ENCODE peak calls at places on chromosomes 11 and 22, in eight cellular contexts. G is adipocyte, V is neural progenitor cell, R is kidney, U is K562, P is mesenchymal stem cell, B is neuronal stem cell, Y is MM.1S. Q is an unnamed sample.

GRCh38 chr11:17458268-17458667 is 18.4 kb downstream of the ABCC8 start:
- DNase-seq in U (no peak), R (no peak), B (no peak), P (no peak), G (no peak), V (no peak), Y (no peak), Q (no peak)

GRCh38 chr11:60321051-60321450 is 6.0 kb upstream of the MS4A6E start:
- DNase-seq in R (no peak), B (no peak), G (no peak), Y (no peak), V (no peak), P (no peak), U (no peak), Q (no peak)

GRCh38 chr11:20353829-20354434 is 9.6 kb upstream of the HTATIP2 start:
- DNase-seq in B (no peak), R (no peak), Y (peak), G (peak), U (peak), P (peak), V (peak), Q (peak)

GRCh38 chr11:97451441-97451840 is 1061.6 kb downstream of the JRKL start:
- DNase-seq in P (no peak), G (no peak), R (no peak), B (no peak), V (no peak), Y (no peak), U (no peak), Q (no peak)

GRCh38 chr22:30159561-30160353 is 79.5 kb downstream of the HORMAD2 start:
- DNase-seq in V (no peak), G (peak), R (no peak), B (no peak), Y (no peak), U (no peak), P (peak), Q (no peak)

GRCh38 chr11:108593910-108594434 is 404 bp upstream of the EXPH5 start:
- DNase-seq in Y (no peak), B (no peak), P (no peak), R (no peak), G (no peak), U (no peak), V (no peak), Q (no peak)

GRCh38 chr11:9757809-9758675 is 94.2 kb downstream of the SWAP70 start:
- DNase-seq in U (peak), V (peak), G (peak), B (peak), R (peak), Y (peak), P (peak), Q (peak)

GRCh38 chr22:39381009-39381755 is 18.4 kb upstream of the TAB1 start:
- DNase-seq in B (no peak), V (no peak), R (no peak), U (no peak), G (no peak), Y (no peak), P (no peak), Q (peak)

GRCh38 chr11:69512136-69512535 is 30.7 kb downstream of the LINC01488 start:
- DNase-seq in G (no peak), R (no peak), V (no peak), P (no peak), B (no peak), Y (no peak), U (no peak), Q (no peak)

GRCh38 chr11:34208266-34209135 is 103.1 kb downstream of the NAT10 start:
- DNase-seq in U (peak), R (no peak), P (no peak), B (no peak), V (no peak), G (peak), Y (no peak), Q (no peak)

GRCh38 chr11:75468534-75469340 is 35.7 kb upstream of the KLHL35 start:
- DNase-seq in V (no peak), Y (no peak), R (peak), P (peak), U (peak), B (no peak), G (peak), Q (no peak)

GRCh38 chr22:31394326-31394725 is 5.1 kb upstream of the DRG1 start:
- DNase-seq in U (no peak), R (no peak), P (no peak), G (no peak), B (no peak), Y (no peak), V (no peak), Q (no peak)

GRCh38 chr11:75189911-75190310 is 39.0 kb downstream of the SLCO2B1 start:
- DNase-seq in B (no peak), U (no peak), G (no peak), V (no peak), R (no peak), P (no peak), Y (no peak), Q (peak)

GRCh38 chr11:77542296-77542695 is 47.5 kb upstream of the AQP11 start:
- DNase-seq in Y (no peak), P (no peak), B (no peak), U (no peak), V (no peak), R (no peak), G (peak), Q (no peak)

GRCh38 chr22:20128902-20129746 is 2.5 kb upstream of the ZDHHC8 start:
- DNase-seq in V (peak), P (peak), Y (peak), B (no peak), U (peak), G (no peak), R (no peak), Q (peak)

GRCh38 chr11:87061766-87062165 is 24.0 kb downstream of the TMEM135 start:
- DNase-seq in B (no peak), R (no peak), V (no peak), Y (no peak), P (no peak), G (no peak), U (no peak), Q (no peak)

GRCh38 chr11:70742553-70743291 is 344.4 kb downstream of the CTTN start:
- DNase-seq in G (no peak), Y (no peak), V (peak), U (peak), P (no peak), R (peak), B (peak), Q (peak)

GRCh38 chr11:72226701-72227100 is 2.1 kb downstream of the INPPL1 start:
- DNase-seq in Y (no peak), G (no peak), V (no peak), U (no peak), P (no peak), B (no peak), R (no peak), Q (peak)

GRCh38 chr11:117457031-117457785 is 129.6 kb downstream of the CEP164 start:
- DNase-seq in R (no peak), B (no peak), P (no peak), V (no peak), U (no peak), G (no peak), Y (no peak), Q (peak)

GRCh38 chr22:30325724-30326703 is 727 bp downstream of the TBC1D10A start:
- DNase-seq in P (peak), Y (no peak), R (peak), G (peak), B (no peak), V (peak), U (peak), Q (peak)

GRCh38 chr11:112784323-112785073 is 176.7 kb upstream of the NCAM1 start:
- DNase-seq in V (peak), U (peak), G (no peak), Y (no peak), P (peak), R (peak), B (no peak), Q (peak)

GRCh38 chr22:28581020-28581419 is 98.6 kb downstream of the TTC28 start:
- DNase-seq in R (no peak), B (no peak), U (no peak), P (no peak), Y (no peak), G (no peak), V (no peak), Q (no peak)

GRCh38 chr11:34488855-34489557 is 24.6 kb downstream of the ELF5 start:
- DNase-seq in R (no peak), G (no peak), Y (no peak), B (no peak), V (no peak), U (no peak), P (no peak), Q (peak)

GRCh38 chr11:66979336-66979980 is 4.4 kb downstream of the C11orf86 start:
- DNase-seq in B (no peak), P (no peak), Y (no peak), R (no peak), G (no peak), U (no peak), V (no peak), Q (no peak)

GRCh38 chr22:21707677-21708076 is 27.9 kb downstream of the YPEL1 start:
- DNase-seq in Y (no peak), G (peak), U (peak), R (no peak), V (no peak), P (no peak), B (no peak), Q (no peak)

GRCh38 chr11:80849253-80849652 is 1408.4 kb upstream of the TENM4 start:
- DNase-seq in U (no peak), R (no peak), G (no peak), V (no peak), Y (no peak), P (no peak), B (no peak), Q (no peak)

GRCh38 chr11:114775849-114776621 is 97.7 kb downstream of the NXPE2 start:
- DNase-seq in P (no peak), Y (no peak), R (no peak), G (no peak), V (peak), B (no peak), U (no peak), Q (no peak)

GRCh38 chr22:49014227-49015201 is 813.2 kb downstream of the BRD1 start:
- DNase-seq in P (no peak), Y (no peak), G (no peak), R (peak), U (no peak), B (no peak), V (no peak), Q (peak)

GRCh38 chr11:94938399-94939055 is 34.8 kb downstream of the CWC15 start:
- DNase-seq in V (no peak), P (peak), U (no peak), R (peak), G (peak), Y (no peak), B (no peak), Q (no peak)

GRCh38 chr11:67489860-67490726 is 7.3 kb downstream of the AIP start:
- DNase-seq in Y (no peak), U (no peak), B (no peak), R (no peak), G (no peak), P (no peak), V (no peak), Q (no peak)

GRCh38 chr22:27992294-27993165 is 73.5 kb upstream of the PITPNB start:
- DNase-seq in G (no peak), U (no peak), Y (no peak), V (no peak), R (peak), P (no peak), B (no peak), Q (peak)

GRCh38 chr11:3164540-3165151 is 464 bp downstream of the OSBPL5 start:
- DNase-seq in G (no peak), B (no peak), R (peak), Y (no peak), U (peak), V (peak), P (no peak), Q (peak)
- H3K9ac ChIP-seq in G (peak), B (peak), R (no peak), Y (peak), U (peak), V (peak), P (peak), Q (no peak)

DNA sequence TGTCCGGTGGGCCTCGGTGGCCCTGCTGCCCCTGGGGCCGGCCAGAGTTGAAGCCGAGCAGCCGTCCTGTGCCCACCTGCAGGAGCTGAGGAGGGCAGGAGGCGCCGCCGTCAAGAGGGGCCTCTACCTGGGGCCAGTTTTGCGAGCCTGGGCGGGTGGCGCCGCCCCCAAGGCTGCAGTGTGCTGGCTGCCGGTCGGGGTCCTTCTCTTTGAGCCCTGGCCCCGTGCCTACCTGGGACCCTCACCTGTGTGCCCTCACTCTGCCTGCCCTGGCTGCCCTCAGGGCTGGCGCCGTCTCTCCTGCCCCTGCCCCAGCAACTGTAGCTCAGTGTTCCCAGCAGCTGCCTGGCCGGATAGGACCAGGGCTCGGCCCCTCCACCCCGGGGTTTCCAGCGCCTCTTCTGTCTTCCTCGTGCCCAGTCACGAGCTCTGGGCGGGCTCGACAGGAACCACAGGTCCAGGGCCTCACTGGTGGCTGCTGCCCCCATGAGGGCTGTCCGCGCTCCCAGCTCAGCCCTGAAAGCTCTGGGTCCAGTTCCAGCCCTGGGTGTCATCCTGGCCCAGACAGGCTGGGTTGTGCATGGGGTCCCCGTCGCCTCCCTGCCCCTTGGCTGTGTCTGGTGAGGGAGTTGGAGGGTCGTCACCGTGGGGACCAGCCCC is 38.3 kb downstream of the MOB2 start:
- DNase-seq in B (no peak), V (no peak), P (no peak), G (no peak), Y (no peak), R (no peak), U (no peak), Q (no peak)
- H3K9ac ChIP-seq in B (no peak), V (no peak), P (no peak), G (no peak), Y (no peak), R (no peak), U (no peak), Q (no peak)

GRCh38 chr22:33056108-33056507 is 2.1 kb downstream of the SYN3 start:
- DNase-seq in R (no peak), B (no peak), V (no peak), Y (no peak), U (no peak), P (no peak), G (no peak), Q (no peak)

GRCh38 chr22:33057363-33057995 is 702 bp downstream of the SYN3 start:
- DNase-seq in P (no peak), R (no peak), G (no peak), Y (no peak), U (no peak), V (peak), B (no peak), Q (no peak)

GRCh38 chr22:33051960-33052839 is 6.0 kb downstream of the SYN3 start:
- DNase-seq in B (no peak), Y (no peak), V (peak), U (no peak), G (no peak), R (no peak), P (no peak), Q (peak)

GRCh38 chr22:33053323-33053722 is 4.9 kb downstream of the SYN3 start:
- DNase-seq in Y (no peak), G (no peak), V (no peak), B (no peak), U (no peak), R (no peak), P (no peak), Q (no peak)

DNA sequence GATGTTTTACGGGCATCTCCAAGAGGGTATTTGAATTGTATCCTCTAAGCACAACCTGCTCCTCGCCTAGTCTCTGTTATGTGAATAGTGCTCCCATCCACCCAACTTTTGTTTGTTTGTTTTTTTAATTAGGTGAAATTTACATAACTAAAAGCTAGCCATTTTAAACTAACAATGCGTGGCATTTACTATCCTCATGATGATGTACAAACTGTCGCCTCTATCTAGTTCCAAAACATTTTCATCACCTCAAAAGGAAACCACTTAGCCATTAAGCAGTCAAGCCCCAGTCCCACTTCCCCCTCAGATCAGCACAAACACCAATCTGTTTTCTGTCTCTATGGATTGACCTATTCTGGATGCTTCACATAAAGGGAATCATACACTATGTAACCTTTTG is 3.9 kb downstream of the SYN3 start:
- DNase-seq in B (no peak), V (no peak), U (no peak), Y (no peak), P (no peak), G (no peak), R (no peak), Q (no peak)
- H3K9ac ChIP-seq in B (no peak), V (no peak), U (no peak), Y (no peak), P (no peak), G (no peak), R (no peak), Q (no peak)

GRCh38 chr11:102494216-102494615 is 36.3 kb downstream of the MMP7 start:
- DNase-seq in G (no peak), P (no peak), Y (no peak), V (no peak), R (no peak), B (no peak), U (no peak), Q (no peak)
- H3K9ac ChIP-seq in G (no peak), P (no peak), Y (no peak), V (no peak), R (no peak), B (no peak), U (no peak), Q (no peak)

DNA sequence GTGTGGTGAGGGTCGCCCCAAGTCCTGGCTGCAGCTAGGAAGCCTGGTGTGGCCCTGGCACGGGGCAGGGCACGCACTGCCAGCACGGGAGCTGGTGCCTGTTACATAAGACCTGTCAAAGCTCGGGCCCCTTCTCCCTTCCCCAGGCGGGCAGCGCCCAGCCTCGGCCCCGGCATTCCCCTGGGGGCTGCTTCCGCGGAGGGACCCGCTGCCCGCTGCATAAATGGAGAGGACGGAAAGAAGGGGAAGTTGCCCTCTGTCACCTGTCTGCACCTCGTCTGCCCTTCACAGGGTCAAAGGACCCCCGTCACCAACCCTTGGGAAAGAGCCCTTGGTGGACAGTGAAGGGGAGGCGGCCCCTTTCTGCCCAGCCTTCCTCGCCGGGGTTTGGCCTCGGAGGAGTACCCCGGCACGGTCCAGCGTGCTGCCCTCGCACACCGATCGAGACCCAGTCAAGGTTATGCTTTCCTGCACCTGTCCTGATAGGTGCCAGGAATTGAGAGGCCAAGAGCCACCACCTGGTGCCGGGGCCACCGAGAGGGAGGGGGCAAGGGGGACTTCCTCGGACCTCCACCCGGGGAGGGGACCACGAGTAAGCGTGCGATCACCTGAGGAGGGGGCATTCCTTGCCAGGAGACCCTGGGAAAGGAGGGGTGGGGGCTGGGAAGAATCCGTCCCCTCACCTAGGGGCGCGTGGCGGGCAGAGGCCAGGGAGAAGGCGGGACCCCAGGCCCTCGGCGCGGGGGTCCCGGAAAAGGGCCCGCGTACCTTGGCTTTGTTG is 16.8 kb upstream of the MFRP start:
- DNase-seq in G (no peak), U (peak), R (peak), Y (no peak), V (no peak), B (no peak), P (no peak), Q (peak)
- H3K9ac ChIP-seq in G (no peak), U (peak), R (peak), Y (no peak), V (no peak), B (peak), P (no peak), Q (no peak)

GRCh38 chr11:36010010-36010740 is 66.3 kb downstream of the LDLRAD3 start:
- DNase-seq in U (no peak), B (no peak), R (no peak), G (peak), P (peak), V (no peak), Y (no peak), Q (no peak)
- H3K9ac ChIP-seq in U (no peak), B (no peak), R (no peak), G (peak), P (peak), V (no peak), Y (no peak), Q (no peak)

DNA sequence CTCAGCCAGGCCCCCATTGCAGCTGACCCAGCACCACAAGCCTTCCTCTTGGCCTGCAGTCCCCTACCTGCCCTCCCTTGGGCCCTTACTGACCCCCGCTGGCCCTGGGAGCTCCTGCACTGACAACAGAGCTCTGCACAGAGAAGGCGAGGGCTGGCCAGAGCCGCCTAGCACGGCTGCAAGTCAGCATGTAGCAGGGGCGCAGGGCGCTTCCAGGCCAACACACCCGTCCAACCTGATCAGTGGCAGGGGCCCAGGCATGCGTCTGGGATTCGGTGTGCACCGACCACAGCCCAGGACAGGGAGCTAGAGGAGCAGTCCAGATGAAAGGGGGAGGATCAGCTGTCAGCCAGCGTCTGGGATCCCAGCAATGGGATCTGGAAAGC is 7.6 kb downstream of the WNT7B start:
- DNase-seq in P (no peak), B (no peak), U (no peak), R (no peak), V (peak), Y (no peak), G (no peak), Q (peak)
- H3K9ac ChIP-seq in P (no peak), B (no peak), U (no peak), R (no peak), V (no peak), Y (no peak), G (no peak), Q (no peak)

GRCh38 chr11:65861165-65861505 is 902 bp downstream of the MUS81 start:
- DNase-seq in P (no peak), U (no peak), V (peak), B (no peak), R (no peak), G (peak), Y (no peak), Q (no peak)

GRCh38 chr11:65860278-65861164 is at the start of gene MUS81:
- DNase-seq in B (peak), G (peak), P (peak), V (peak), R (peak), Y (peak), U (peak), Q (peak)

GRCh38 chr11:65859134-65859811 is 960 bp upstream of the MUS81 start:
- DNase-seq in G (peak), B (peak), R (peak), U (peak), P (peak), V (peak), Y (peak), Q (peak)

GRCh38 chr11:65858354-65859133 is 564 bp upstream of the CFL1 start:
- DNase-seq in B (no peak), Y (no peak), V (no peak), G (peak), U (no peak), P (no peak), R (no peak), Q (no peak)

GRCh38 chr11:65859812-65860277 is 388 bp upstream of the MUS81 start:
- DNase-seq in B (no peak), Y (peak), U (no peak), R (no peak), V (peak), G (peak), P (no peak), Q (no peak)
- H3K9ac ChIP-seq in B (peak), Y (peak), U (peak), R (peak), V (peak), G (peak), P (peak), Q (peak)